ENCODE peak calls at places on chromosomes 13 and 19, in seven cellular contexts. One of them, this sample, is unnamed.
A peak's percentile ranks its signal among the peaks of the same experiment; 100 is the strongest.

GRCh38 chr13:67416047-67416925 is 186.2 kb upstream of the PCDH9 start:
- DNase-seq in AG10803: peak; percentile 1
- DNase-seq in cardiac fibroblast: peak; percentile 81
- DNase-seq in GM23338: peak; percentile 82
- DNase-seq in SK-N-SH: peak; percentile 32
- DNase-seq in fibroblast of pulmonary artery: peak; percentile 63
- DNase-seq in transverse colon: no peak
- DNase-seq in this sample: peak; percentile 35

GRCh38 chr13:111038887-111039286 is 76.2 kb upstream of the ARHGEF7 start:
- DNase-seq in AG10803: no peak
- DNase-seq in cardiac fibroblast: no peak
- DNase-seq in GM23338: no peak
- DNase-seq in SK-N-SH: no peak
- DNase-seq in fibroblast of pulmonary artery: no peak
- DNase-seq in transverse colon: no peak
- DNase-seq in this sample: no peak

GRCh38 chr13:33313504-33313903 is 27.9 kb upstream of the STARD13 start:
- DNase-seq in AG10803: no peak
- DNase-seq in cardiac fibroblast: no peak
- DNase-seq in GM23338: no peak
- DNase-seq in SK-N-SH: no peak
- DNase-seq in fibroblast of pulmonary artery: no peak
- DNase-seq in transverse colon: no peak
- DNase-seq in this sample: no peak

GRCh38 chr13:25095862-25096453 is at the start of gene PABPC3:
- DNase-seq in AG10803: peak; percentile 1
- DNase-seq in cardiac fibroblast: no peak
- DNase-seq in GM23338: peak; percentile 29
- DNase-seq in SK-N-SH: no peak
- DNase-seq in fibroblast of pulmonary artery: peak; percentile 5
- DNase-seq in transverse colon: no peak
- DNase-seq in this sample: no peak

GRCh38 chr19:41595890-41596280 is 19.9 kb downstream of the CEACAM21 start:
- DNase-seq in AG10803: no peak
- DNase-seq in cardiac fibroblast: no peak
- DNase-seq in GM23338: no peak
- DNase-seq in SK-N-SH: no peak
- DNase-seq in fibroblast of pulmonary artery: no peak
- DNase-seq in transverse colon: no peak
- DNase-seq in this sample: no peak

GRCh38 chr13:44874176-44874575 is 115.1 kb downstream of the NUFIP1 start:
- DNase-seq in AG10803: no peak
- DNase-seq in cardiac fibroblast: no peak
- DNase-seq in GM23338: no peak
- DNase-seq in SK-N-SH: no peak
- DNase-seq in fibroblast of pulmonary artery: no peak
- DNase-seq in transverse colon: no peak
- DNase-seq in this sample: no peak

GRCh38 chr13:66159526-66159925 is 1070.6 kb downstream of the PCDH9 start:
- DNase-seq in AG10803: no peak
- DNase-seq in cardiac fibroblast: no peak
- DNase-seq in GM23338: no peak
- DNase-seq in SK-N-SH: no peak
- DNase-seq in fibroblast of pulmonary artery: no peak
- DNase-seq in transverse colon: no peak
- DNase-seq in this sample: no peak

GRCh38 chr13:114041493-114041892 is 67.6 kb upstream of the C13orf46 start:
- DNase-seq in AG10803: no peak
- DNase-seq in cardiac fibroblast: no peak
- DNase-seq in GM23338: no peak
- DNase-seq in SK-N-SH: no peak
- DNase-seq in fibroblast of pulmonary artery: no peak
- DNase-seq in transverse colon: no peak
- DNase-seq in this sample: no peak

GRCh38 chr19:46629546-46630025 is 4.7 kb upstream of the PTGIR start:
- DNase-seq in AG10803: no peak
- DNase-seq in cardiac fibroblast: no peak
- DNase-seq in GM23338: no peak
- DNase-seq in SK-N-SH: peak; percentile 87
- DNase-seq in fibroblast of pulmonary artery: peak; percentile 66
- DNase-seq in transverse colon: no peak
- DNase-seq in this sample: no peak

GRCh38 chr19:46471116-46471733 is at the start of gene PNMA8A:
- DNase-seq in AG10803: peak; percentile 60
- DNase-seq in cardiac fibroblast: peak; percentile 74
- DNase-seq in GM23338: peak; percentile 96
- DNase-seq in SK-N-SH: peak; percentile 97
- DNase-seq in fibroblast of pulmonary artery: peak; percentile 83
- DNase-seq in transverse colon: peak; percentile 24
- DNase-seq in this sample: peak; percentile 82

GRCh38 chr19:19538077-19538764 is at the start of gene CILP2:
- DNase-seq in AG10803: no peak
- DNase-seq in cardiac fibroblast: no peak
- DNase-seq in GM23338: peak; percentile 89
- DNase-seq in SK-N-SH: peak; percentile 96
- DNase-seq in fibroblast of pulmonary artery: no peak
- DNase-seq in transverse colon: peak; percentile 41
- DNase-seq in this sample: peak; percentile 69

GRCh38 chr19:18473706-18474087 is 35.8 kb upstream of the ISYNA1 start:
- DNase-seq in AG10803: no peak
- DNase-seq in cardiac fibroblast: no peak
- DNase-seq in GM23338: no peak
- DNase-seq in SK-N-SH: no peak
- DNase-seq in fibroblast of pulmonary artery: no peak
- DNase-seq in transverse colon: no peak
- DNase-seq in this sample: no peak

GRCh38 chr13:73388586-73388985 is 329.8 kb downstream of the KLF5 start:
- DNase-seq in AG10803: no peak
- DNase-seq in cardiac fibroblast: no peak
- DNase-seq in GM23338: no peak
- DNase-seq in SK-N-SH: no peak
- DNase-seq in fibroblast of pulmonary artery: no peak
- DNase-seq in transverse colon: no peak
- DNase-seq in this sample: no peak

GRCh38 chr19:5522106-5522505 is 45.6 kb downstream of the TINCR start:
- DNase-seq in AG10803: no peak
- DNase-seq in cardiac fibroblast: no peak
- DNase-seq in GM23338: no peak
- DNase-seq in SK-N-SH: no peak
- DNase-seq in fibroblast of pulmonary artery: no peak
- DNase-seq in transverse colon: no peak
- DNase-seq in this sample: no peak

GRCh38 chr13:91347212-91347995 is at the start of gene MIR17HG:
- DNase-seq in AG10803: peak; percentile 80
- DNase-seq in cardiac fibroblast: peak; percentile 84
- DNase-seq in GM23338: peak; percentile 92
- DNase-seq in SK-N-SH: peak; percentile 94
- DNase-seq in fibroblast of pulmonary artery: peak; percentile 83
- DNase-seq in transverse colon: peak; percentile 94
- DNase-seq in this sample: peak; percentile 78

GRCh38 chr19:32421589-32422361 is 16.2 kb downstream of the DPY19L3 start:
- DNase-seq in AG10803: no peak
- DNase-seq in cardiac fibroblast: no peak
- DNase-seq in GM23338: no peak
- DNase-seq in SK-N-SH: no peak
- DNase-seq in fibroblast of pulmonary artery: peak; percentile 41
- DNase-seq in transverse colon: no peak
- DNase-seq in this sample: no peak

GRCh38 chr19:16315825-16316505 is 8.7 kb upstream of the KLF2 start:
- DNase-seq in AG10803: peak; percentile 99
- DNase-seq in cardiac fibroblast: peak; percentile 99
- DNase-seq in GM23338: no peak
- DNase-seq in SK-N-SH: no peak
- DNase-seq in fibroblast of pulmonary artery: peak; percentile 100
- DNase-seq in transverse colon: peak; percentile 45
- DNase-seq in this sample: no peak

GRCh38 chr19:49475995-49476880 is 2.2 kb downstream of the FLT3LG start:
- DNase-seq in AG10803: no peak
- DNase-seq in cardiac fibroblast: no peak
- DNase-seq in GM23338: peak; percentile 98
- DNase-seq in SK-N-SH: peak; percentile 74
- DNase-seq in fibroblast of pulmonary artery: peak; percentile 48
- DNase-seq in transverse colon: no peak
- DNase-seq in this sample: peak; percentile 78

GRCh38 chr19:11444059-11444458 is 8.6 kb downstream of the PRKCSH start:
- DNase-seq in AG10803: no peak
- DNase-seq in cardiac fibroblast: no peak
- DNase-seq in GM23338: no peak
- DNase-seq in SK-N-SH: no peak
- DNase-seq in fibroblast of pulmonary artery: no peak
- DNase-seq in transverse colon: no peak
- DNase-seq in this sample: no peak

GRCh38 chr13:98950705-98951104 is 27.2 kb downstream of the DOCK9 start:
- DNase-seq in AG10803: no peak
- DNase-seq in cardiac fibroblast: no peak
- DNase-seq in GM23338: no peak
- DNase-seq in SK-N-SH: no peak
- DNase-seq in fibroblast of pulmonary artery: no peak
- DNase-seq in transverse colon: no peak
- DNase-seq in this sample: no peak

GRCh38 chr19:23436944-23437343 is 41.7 kb upstream of the ZNF91 start:
- DNase-seq in AG10803: no peak
- DNase-seq in cardiac fibroblast: no peak
- DNase-seq in GM23338: peak; percentile 63
- DNase-seq in SK-N-SH: no peak
- DNase-seq in fibroblast of pulmonary artery: no peak
- DNase-seq in transverse colon: no peak
- DNase-seq in this sample: no peak
- TF ChIP-seq CTCF in AG10803: peak; percentile 28
- TF ChIP-seq CTCF in cardiac fibroblast: peak; percentile 37
- TF ChIP-seq CTCF in GM23338: peak; percentile 30
- TF ChIP-seq CTCF in SK-N-SH: peak; percentile 35
- TF ChIP-seq CTCF in fibroblast of pulmonary artery: peak; percentile 21
- TF ChIP-seq CTCF in transverse colon: no peak
- TF ChIP-seq CTCF in this sample: peak; percentile 29

GRCh38 chr19:34676697-34677385 is at the start of gene SCGB2B2:
- DNase-seq in AG10803: no peak
- DNase-seq in cardiac fibroblast: no peak
- DNase-seq in GM23338: peak; percentile 68
- DNase-seq in SK-N-SH: peak; percentile 82
- DNase-seq in fibroblast of pulmonary artery: no peak
- DNase-seq in transverse colon: no peak
- DNase-seq in this sample: no peak
- TF ChIP-seq CTCF in AG10803: no peak
- TF ChIP-seq CTCF in cardiac fibroblast: no peak
- TF ChIP-seq CTCF in GM23338: no peak
- TF ChIP-seq CTCF in SK-N-SH: no peak
- TF ChIP-seq CTCF in fibroblast of pulmonary artery: no peak
- TF ChIP-seq CTCF in transverse colon: no peak
- TF ChIP-seq CTCF in this sample: peak; percentile 36

GRCh38 chr13:51849145-51850101 is 4.4 kb upstream of the TMEM272 start:
- DNase-seq in AG10803: no peak
- DNase-seq in cardiac fibroblast: peak; percentile 47
- DNase-seq in GM23338: peak; percentile 94
- DNase-seq in SK-N-SH: peak; percentile 74
- DNase-seq in fibroblast of pulmonary artery: peak; percentile 20
- DNase-seq in transverse colon: no peak
- DNase-seq in this sample: peak; percentile 47
- TF ChIP-seq CTCF in AG10803: peak; percentile 58
- TF ChIP-seq CTCF in cardiac fibroblast: peak; percentile 62
- TF ChIP-seq CTCF in GM23338: peak; percentile 80
- TF ChIP-seq CTCF in SK-N-SH: peak; percentile 70
- TF ChIP-seq CTCF in fibroblast of pulmonary artery: peak; percentile 58
- TF ChIP-seq CTCF in transverse colon: peak; percentile 16
- TF ChIP-seq CTCF in this sample: peak; percentile 61

DNA sequence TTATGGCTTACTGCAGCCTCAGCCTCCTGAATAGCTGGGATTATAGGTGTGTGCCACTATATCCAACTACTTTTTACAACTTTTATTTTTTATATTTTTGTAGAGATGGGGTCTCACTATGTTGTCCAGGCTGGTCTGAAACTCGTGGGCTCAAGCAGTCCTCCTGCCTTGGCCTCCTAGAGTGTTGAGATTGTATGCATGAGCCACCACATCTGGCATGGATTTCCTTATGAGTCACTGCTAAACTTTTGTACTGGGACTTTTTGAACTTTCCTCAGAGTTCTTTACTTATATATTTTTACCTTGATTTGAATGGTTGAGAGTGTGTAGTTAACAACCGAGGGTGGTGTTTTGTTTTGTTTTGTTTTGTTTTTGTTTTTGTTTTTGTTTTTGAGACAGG is 33.4 kb downstream of the DNAJC3 start:
- DNase-seq in AG10803: peak; percentile 66
- DNase-seq in cardiac fibroblast: peak; percentile 93
- DNase-seq in GM23338: no peak
- DNase-seq in SK-N-SH: no peak
- DNase-seq in fibroblast of pulmonary artery: peak; percentile 71
- DNase-seq in transverse colon: no peak
- DNase-seq in this sample: no peak
- TF ChIP-seq CTCF in AG10803: no peak
- TF ChIP-seq CTCF in cardiac fibroblast: no peak
- TF ChIP-seq CTCF in GM23338: no peak
- TF ChIP-seq CTCF in SK-N-SH: no peak
- TF ChIP-seq CTCF in fibroblast of pulmonary artery: no peak
- TF ChIP-seq CTCF in transverse colon: no peak
- TF ChIP-seq CTCF in this sample: no peak

GRCh38 chr19:3656073-3656746 is 29.6 kb upstream of the CACTIN start:
- DNase-seq in AG10803: peak; percentile 66
- DNase-seq in cardiac fibroblast: peak; percentile 28
- DNase-seq in GM23338: no peak
- DNase-seq in SK-N-SH: no peak
- DNase-seq in fibroblast of pulmonary artery: no peak
- DNase-seq in transverse colon: no peak
- DNase-seq in this sample: no peak

GRCh38 chr19:3652422-3652821 is 25.8 kb upstream of the CACTIN start:
- DNase-seq in AG10803: no peak
- DNase-seq in cardiac fibroblast: no peak
- DNase-seq in GM23338: no peak
- DNase-seq in SK-N-SH: no peak
- DNase-seq in fibroblast of pulmonary artery: no peak
- DNase-seq in transverse colon: no peak
- DNase-seq in this sample: no peak

GRCh38 chr19:3653081-3653795 is 26.6 kb upstream of the CACTIN start:
- DNase-seq in AG10803: no peak
- DNase-seq in cardiac fibroblast: no peak
- DNase-seq in GM23338: no peak
- DNase-seq in SK-N-SH: no peak
- DNase-seq in fibroblast of pulmonary artery: no peak
- DNase-seq in transverse colon: no peak
- DNase-seq in this sample: no peak

GRCh38 chr19:3655402-3656072 is 28.9 kb upstream of the CACTIN start:
- DNase-seq in AG10803: peak; percentile 95
- DNase-seq in cardiac fibroblast: peak; percentile 91
- DNase-seq in GM23338: no peak
- DNase-seq in SK-N-SH: peak; percentile 59
- DNase-seq in fibroblast of pulmonary artery: peak; percentile 85
- DNase-seq in transverse colon: peak; percentile 37
- DNase-seq in this sample: no peak

GRCh38 chr19:3653865-3654513 is 27.4 kb upstream of the CACTIN start:
- DNase-seq in AG10803: no peak
- DNase-seq in cardiac fibroblast: no peak
- DNase-seq in GM23338: peak; percentile 63
- DNase-seq in SK-N-SH: no peak
- DNase-seq in fibroblast of pulmonary artery: no peak
- DNase-seq in transverse colon: no peak
- DNase-seq in this sample: no peak
- TF ChIP-seq CTCF in AG10803: peak; percentile 7
- TF ChIP-seq CTCF in cardiac fibroblast: peak; percentile 16
- TF ChIP-seq CTCF in GM23338: peak; percentile 53
- TF ChIP-seq CTCF in SK-N-SH: peak; percentile 48
- TF ChIP-seq CTCF in fibroblast of pulmonary artery: peak; percentile 9
- TF ChIP-seq CTCF in transverse colon: no peak
- TF ChIP-seq CTCF in this sample: peak; percentile 13